ENCODE peak calls at places on chromosomes 4 and X, in five cellular contexts. One of them, this sample, is unnamed.

GRCh38 chrX:128396601-128397000 is 344.4 kb upstream of the ACTRT1 start:
- DNase-seq in Caki2: peak; percentile 84
- DNase-seq in GM13977: no peak
- DNase-seq in IMR-90: no peak
- DNase-seq in Jurkat, Clone E6-1: no peak
- DNase-seq in this sample: no peak

GRCh38 chr4:144350706-144351105 is 210.2 kb upstream of the GYPA start:
- DNase-seq in GM13977: no peak
- DNase-seq in Jurkat, Clone E6-1: no peak
- DNase-seq in Caki2: peak; percentile 21
- DNase-seq in IMR-90: no peak
- DNase-seq in this sample: no peak

GRCh38 chr4:140807491-140808257 is 51.5 kb upstream of the TBC1D9 start:
- DNase-seq in Jurkat, Clone E6-1: no peak
- DNase-seq in Caki2: no peak
- DNase-seq in GM13977: peak; percentile 36
- DNase-seq in IMR-90: peak; percentile 89
- DNase-seq in this sample: no peak

GRCh38 chrX:117429511-117429910 is 687.1 kb downstream of the KLHL13 start:
- DNase-seq in Caki2: no peak
- DNase-seq in IMR-90: no peak
- DNase-seq in GM13977: no peak
- DNase-seq in Jurkat, Clone E6-1: no peak
- DNase-seq in this sample: no peak

GRCh38 chr4:19739101-19739651 is 512.5 kb upstream of the SLIT2 start:
- DNase-seq in IMR-90: peak; percentile 95
- DNase-seq in Jurkat, Clone E6-1: no peak
- DNase-seq in Caki2: peak; percentile 93
- DNase-seq in GM13977: no peak
- DNase-seq in this sample: no peak

GRCh38 chr4:150970685-150971151 is 44.4 kb downstream of the LRBA start:
- DNase-seq in GM13977: peak; percentile 45
- DNase-seq in Jurkat, Clone E6-1: no peak
- DNase-seq in IMR-90: no peak
- DNase-seq in Caki2: no peak
- DNase-seq in this sample: no peak

GRCh38 chr4:122658818-122659295 is 38.0 kb upstream of the IL21 start:
- DNase-seq in Caki2: no peak
- DNase-seq in GM13977: peak; percentile 54
- DNase-seq in IMR-90: no peak
- DNase-seq in Jurkat, Clone E6-1: no peak
- DNase-seq in this sample: no peak

GRCh38 chrX:143378851-143379250 is 138.4 kb downstream of the SPANXN3 start:
- DNase-seq in Caki2: no peak
- DNase-seq in GM13977: no peak
- DNase-seq in Jurkat, Clone E6-1: no peak
- DNase-seq in IMR-90: no peak
- DNase-seq in this sample: no peak